ENCODE peak calls at places on chromosome 12, in four cellular contexts. S is fibroblast of gingiva, C is H9, K is fibroblast of the conjunctiva. H is an unnamed sample.

GRCh38 chr12:1881301-1881700 is 37.2 kb downstream of the CACNA2D4 start:
- DNase-seq in K (no peak), S (no peak), C (peak; percentile 18), H (no peak)

GRCh38 chr12:76031414-76032042 is at the start of gene PHLDA1:
- DNase-seq in S (peak; percentile 99), K (peak; percentile 97), C (peak; percentile 96), H (peak; percentile 97)

GRCh38 chr12:14314801-14315200 is 50.7 kb upstream of the ATF7IP start:
- DNase-seq in C (no peak), K (no peak), S (no peak), H (no peak)

GRCh38 chr12:56781726-56782125 is 18.6 kb downstream of the HSD17B6 start:
- DNase-seq in S (no peak), C (no peak), K (no peak), H (peak; percentile 15)

GRCh38 chr12:119788783-119789182 is 88.3 kb downstream of the CIT start:
- DNase-seq in K (no peak), S (no peak), C (no peak), H (no peak)

GRCh38 chr12:122072031-122072970 is 6.3 kb upstream of the MLXIP start:
- DNase-seq in K (peak; percentile 93), S (peak; percentile 96), C (no peak), H (peak; percentile 91)

GRCh38 chr12:50043854-50044253 is 13.5 kb upstream of the ASIC1 start:
- DNase-seq in K (no peak), C (no peak), S (no peak), H (no peak)

GRCh38 chr12:133202493-133203343 is 21.4 kb downstream of the ZNF268 start:
- DNase-seq in S (no peak), K (no peak), C (no peak), H (no peak)

GRCh38 chr12:69348162-69348938 is at the start of gene LYZ:
- DNase-seq in K (no peak), S (no peak), C (no peak), H (no peak)

GRCh38 chr12:179131-179884 is 34.6 kb downstream of the SLC6A12 start:
- DNase-seq in S (no peak), K (no peak), C (no peak), H (no peak)

GRCh38 chr12:44847888-44848770 is 28.0 kb downstream of the NELL2 start:
- DNase-seq in K (no peak), S (no peak), C (no peak), H (no peak)

GRCh38 chr12:79848321-79848720 is 86.6 kb downstream of the PPP1R12A start:
- DNase-seq in C (no peak), K (no peak), S (no peak), H (no peak)

GRCh38 chr12:49428652-49429549 is 61.6 kb downstream of the SPATS2 start:
- DNase-seq in K (peak; percentile 22), C (no peak), S (peak; percentile 46), H (peak; percentile 32)

GRCh38 chr12:93795352-93795751 is 118.2 kb downstream of the CRADD start:
- DNase-seq in K (no peak), S (no peak), C (no peak), H (no peak)